ENCODE peak calls at places on chromosomes 6 and 20, in nine cellular contexts. N is brain microvascular endothelial cell, D is colonic mucosa, F is uterus, O is left ventricle myocardium inferior, X is PC-9, Q is heart left ventricle, C is kidney, T is fibroblast of lung. I is an unnamed sample.

GRCh38 chr20:48986899-48987298 is 59.2 kb upstream of the CSE1L start:
- DNase-seq in N (no peak), D (no peak), F (no peak), O (no peak), X (no peak), Q (no peak), C (no peak), T (no peak), I (no peak)

GRCh38 chr6:28953039-28953872 is 29.5 kb upstream of the TRIM27 start:
- DNase-seq in N (peak; percentile 69), D (peak; percentile 60), F (no peak), O (no peak), X (peak; percentile 61), Q (no peak), C (no peak), T (peak; percentile 56), I (no peak)

GRCh38 chr6:43698584-43699349 is 11.2 kb upstream of the MRPS18A start:
- DNase-seq in N (peak; percentile 27), D (peak; percentile 57), F (no peak), O (peak; percentile 69), X (peak; percentile 53), Q (no peak), C (peak; percentile 81), T (no peak), I (no peak)

GRCh38 chr20:36773123-36773547 is 428 bp downstream of the DSN1 start:
- DNase-seq in N (no peak), D (no peak), F (no peak), O (no peak), X (no peak), Q (no peak), C (no peak), T (no peak), I (no peak)

GRCh38 chr6:75334266-75335040 is 49.9 kb upstream of the TMEM30A start:
- DNase-seq in N (peak; percentile 49), D (no peak), F (no peak), O (no peak), X (no peak), Q (no peak), C (no peak), T (peak; percentile 82), I (no peak)

GRCh38 chr20:47336013-47336754 is 20.3 kb downstream of the ZMYND8 start:
- DNase-seq in N (no peak), D (no peak), F (peak; percentile 79), O (peak; percentile 53), X (peak; percentile 28), Q (no peak), C (no peak), T (peak; percentile 98), I (peak; percentile 87)

GRCh38 chr6:2755456-2755855 is 4.7 kb upstream of the MYLK4 start:
- DNase-seq in N (no peak), D (no peak), F (no peak), O (no peak), X (no peak), Q (no peak), C (no peak), T (no peak), I (no peak)

GRCh38 chr20:55057779-55058415 is 582.5 kb downstream of the DOK5 start:
- DNase-seq in N (no peak), D (no peak), F (no peak), O (no peak), X (no peak), Q (no peak), C (no peak), T (peak; percentile 3), I (no peak)

GRCh38 chr20:8579060-8579459 is 447.0 kb downstream of the PLCB1 start:
- DNase-seq in N (no peak), D (no peak), F (no peak), O (no peak), X (no peak), Q (no peak), C (no peak), T (no peak), I (no peak)

GRCh38 chr6:157550114-157550989 is 169.4 kb downstream of the ZDHHC14 start:
- DNase-seq in N (no peak), D (no peak), F (no peak), O (no peak), X (no peak), Q (no peak), C (no peak), T (no peak), I (no peak)

GRCh38 chr6:88665131-88665530 is 298.3 kb downstream of the RNGTT start:
- DNase-seq in N (no peak), D (no peak), F (no peak), O (no peak), X (no peak), Q (no peak), C (no peak), T (no peak), I (no peak)

DNA sequence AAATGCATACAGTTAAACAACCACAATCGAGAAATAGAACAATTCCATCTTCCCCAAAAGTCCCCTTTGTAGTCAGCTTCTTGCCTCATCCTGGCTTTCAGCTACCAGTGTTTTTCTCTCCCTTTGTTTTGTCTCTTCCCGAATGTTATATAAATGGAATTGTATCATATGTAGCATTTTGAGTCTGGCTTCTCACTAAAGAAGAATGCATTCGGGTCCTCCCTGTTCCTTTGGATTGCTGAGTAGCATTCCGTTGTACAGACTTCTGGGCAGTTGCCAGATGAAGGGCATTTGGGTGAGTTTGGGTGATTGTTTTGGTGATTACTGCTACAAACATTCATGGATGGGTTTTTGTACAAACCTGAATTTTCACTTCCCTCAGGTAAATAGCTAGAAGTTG is 27.8 kb downstream of the PRPH2 start:
- DNase-seq in N (peak; percentile 49), D (no peak), F (no peak), O (no peak), X (no peak), Q (no peak), C (no peak), T (peak; percentile 23), I (no peak)
- H3K27ac ChIP-seq in N (peak overlapping the region; percentile 41), D (no peak overlapping the region), F (peak overlapping the region; percentile 46), O (peak overlapping the region; percentile 79), X (no peak overlapping the region), Q (no peak overlapping the region), C (no peak overlapping the region), T (no peak overlapping the region), I (no peak overlapping the region)

GRCh38 chr20:17227199-17227535 is 327 bp downstream of the PCSK2 start:
- DNase-seq in N (no peak), D (no peak), F (no peak), O (no peak), X (no peak), Q (no peak), C (peak; percentile 49), T (no peak), I (no peak)

GRCh38 chr20:17228624-17229061 is 1.8 kb downstream of the PCSK2 start:
- DNase-seq in N (no peak), D (no peak), F (no peak), O (no peak), X (no peak), Q (peak; percentile 60), C (peak; percentile 63), T (no peak), I (no peak)

GRCh38 chr20:17227669-17228623 is 1.1 kb downstream of the PCSK2 start:
- DNase-seq in N (no peak), D (no peak), F (no peak), O (no peak), X (no peak), Q (no peak), C (peak; percentile 36), T (peak; percentile 1), I (no peak)

GRCh38 chr20:17225891-17226409 is 890 bp upstream of the PCSK2 start:
- DNase-seq in N (no peak), D (no peak), F (no peak), O (no peak), X (no peak), Q (no peak), C (peak; percentile 56), T (no peak), I (no peak)

DNA sequence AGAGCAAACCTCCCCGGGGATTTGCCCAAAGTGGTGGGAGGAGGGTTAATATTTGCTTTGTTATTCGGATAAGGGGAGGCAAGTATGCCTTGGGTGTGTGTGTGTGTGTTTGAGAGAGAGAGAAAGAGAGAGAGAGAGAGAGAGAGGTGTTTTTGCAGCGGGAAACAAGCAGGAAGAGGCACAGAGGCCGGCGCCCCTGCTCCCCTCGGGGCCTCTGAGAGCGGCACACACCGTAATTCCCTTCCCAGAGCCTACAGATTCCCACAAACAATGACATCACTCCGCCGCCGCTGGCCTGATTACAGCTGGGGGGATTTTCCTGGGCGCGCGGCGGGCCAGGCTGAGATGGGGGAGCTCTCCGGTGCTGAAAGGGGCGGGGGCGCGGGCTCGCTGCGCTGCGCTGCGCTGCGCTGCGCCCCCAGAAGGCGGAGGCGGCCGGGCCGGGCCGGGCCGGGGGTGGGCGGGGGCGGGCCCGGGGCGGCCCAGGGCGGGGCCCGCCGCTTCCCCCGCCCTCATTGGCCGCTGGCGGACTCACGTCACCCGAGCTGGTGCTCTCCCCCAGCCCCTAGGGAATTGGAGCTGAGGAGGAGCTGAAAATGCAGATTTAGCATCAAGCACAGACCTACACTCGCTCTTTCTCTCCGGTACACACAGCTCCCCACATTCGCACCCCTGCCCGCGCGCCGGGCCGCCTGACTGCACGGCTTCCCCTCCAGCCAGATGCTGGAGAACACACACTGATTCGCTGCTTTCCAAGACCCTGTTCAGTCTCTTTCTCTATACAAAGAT is at the start of gene PCSK2:
- DNase-seq in N (peak; percentile 24), D (no peak), F (no peak), O (peak; percentile 24), X (no peak), Q (peak; percentile 59), C (peak; percentile 63), T (peak; percentile 55), I (no peak)
- TF ChIP-seq CTCF in N (no peak), D (no peak), F (no peak), O (no peak), X (no peak), Q (no peak), C (no peak), T (no peak), I (no peak)

GRCh38 chr6:6711832-6712231 is 123.3 kb downstream of the LY86 start:
- DNase-seq in N (no peak), D (no peak), F (no peak), O (no peak), X (no peak), Q (peak; percentile 57), C (no peak), T (no peak), I (no peak)

GRCh38 chr6:6712258-6712978 is 123.9 kb downstream of the LY86 start:
- DNase-seq in N (peak; percentile 73), D (peak; percentile 77), F (no peak), O (no peak), X (peak; percentile 96), Q (no peak), C (no peak), T (peak; percentile 96), I (no peak)

GRCh38 chr6:6713660-6714446 is 125.3 kb downstream of the LY86 start:
- DNase-seq in N (peak; percentile 58), D (no peak), F (no peak), O (no peak), X (no peak), Q (no peak), C (no peak), T (peak; percentile 78), I (no peak)

GRCh38 chr6:6714498-6715360 is 126.2 kb downstream of the LY86 start:
- DNase-seq in N (no peak), D (no peak), F (no peak), O (no peak), X (no peak), Q (no peak), C (no peak), T (peak; percentile 32), I (no peak)

GRCh38 chr6:6712979-6713514 is 124.5 kb downstream of the LY86 start:
- DNase-seq in N (no peak), D (no peak), F (no peak), O (no peak), X (no peak), Q (no peak), C (no peak), T (peak; percentile 12), I (no peak)
- H3K4me3 ChIP-seq in N (no peak overlapping the region), D (no peak overlapping the region), F (no peak overlapping the region), O (no peak overlapping the region), X (peak overlapping the region; percentile 23), Q (no peak overlapping the region), C (peak overlapping the region; percentile 7), T (no peak overlapping the region), I (peak overlapping the region; percentile 44)

GRCh38 chr6:166624275-166624674 is 2.8 kb downstream of the RPS6KA2 start:
- DNase-seq in N (no peak), D (no peak), F (no peak), O (no peak), X (no peak), Q (no peak), C (no peak), T (peak; percentile 71), I (no peak)
- H3K27ac ChIP-seq in N (no peak overlapping the region), D (no peak overlapping the region), F (peak overlapping the region; percentile 12), O (peak overlapping the region; percentile 94), X (no peak overlapping the region), Q (peak overlapping the region; percentile 15), C (no peak overlapping the region), T (peak overlapping the region; percentile 33), I (peak overlapping the region; percentile 19)